ENCODE peak calls at places on chromosomes 4 and X, in ten cellular contexts. J is transverse colon; D is GM12864; H is T-cell; U is H54; X is COR-L47; E is effector CD4-positive, alpha-beta T cell; W is stimulated activated CD4-positive, alpha-beta T cell treated with anti-CD3 and anti-CD28 coated beads, Interleukin-4, amount 100 ng/mL, for 48 hours; V is choroid plexus epithelial cell; Z is activated T-helper 1 cell treated with anti-CD3 and anti-CD28 coated beads, Interleukin-12 subunit alpha, Interleukin-12 subunit beta, Interleukin-2, Interleukin-4 antibody, amounts not matched to agents 30 ng/mL and 10 ng/mL and 1 ng/mL, durations not matched to agents 14 hours and 24 hours and 36 hours. R is an unnamed sample.

GRCh38 chr4:59380841-59381366 is 1819.2 kb upstream of the ADGRL3 start:
- DNase-seq in J (no peak), D (no peak), H (no peak), U (no peak), X (no peak), E (no peak), W (no peak), V (no peak), Z (no peak), R (no peak)

GRCh38 chrX:48854898-48855297 is 19.5 kb upstream of the PCSK1N start:
- DNase-seq in J (no peak), D (no peak), H (no peak), U (no peak), X (no peak), E (no peak), W (no peak), V (peak; percentile 44), Z (no peak), R (peak; percentile 20)

GRCh38 chr4:8505229-8505628 is 64.7 kb downstream of the TRMT44 start:
- DNase-seq in J (no peak), D (no peak), H (no peak), U (no peak), X (no peak), E (no peak), W (no peak), V (no peak), Z (no peak), R (no peak)

GRCh38 chrX:54171527-54171926 is 11.5 kb downstream of the FAM120C start:
- DNase-seq in J (no peak), D (no peak), H (no peak), U (no peak), X (no peak), E (no peak), W (no peak), V (no peak), Z (no peak), R (no peak)

GRCh38 chrX:16148896-16149295 is 18.4 kb upstream of the MAGEB17 start:
- DNase-seq in J (no peak), D (no peak), H (no peak), U (no peak), X (no peak), E (no peak), W (no peak), V (no peak), Z (no peak), R (no peak)

GRCh38 chrX:93791304-93791703 is 117.3 kb downstream of the FAM133A start:
- DNase-seq in J (no peak), D (no peak), H (no peak), U (no peak), X (no peak), E (no peak), W (no peak), V (no peak), Z (no peak), R (no peak)

GRCh38 chr4:35934370-35934981 is 309.8 kb downstream of the ARAP2 start:
- DNase-seq in J (no peak), D (no peak), H (no peak), U (no peak), X (peak; percentile 42), E (no peak), W (no peak), V (peak; percentile 35), Z (no peak), R (no peak)

GRCh38 chrX:152817082-152817744 is 13.3 kb downstream of the CETN2 start:
- DNase-seq in J (peak; percentile 26), D (no peak), H (no peak), U (no peak), X (peak; percentile 2), E (no peak), W (no peak), V (peak; percentile 67), Z (no peak), R (peak; percentile 26)

GRCh38 chr4:102562995-102563394 is 61.8 kb downstream of the NFKB1 start:
- DNase-seq in J (no peak), D (no peak), H (no peak), U (no peak), X (no peak), E (no peak), W (no peak), V (peak; percentile 54), Z (no peak), R (no peak)

GRCh38 chr4:1098311-1098925 is 14.9 kb downstream of the RNF212 start:
- DNase-seq in J (no peak), D (no peak), H (no peak), U (no peak), X (no peak), E (no peak), W (no peak), V (no peak), Z (no peak), R (no peak)

GRCh38 chr4:119646347-119647071 is 17.9 kb upstream of the PDE5A start:
- DNase-seq in J (peak; percentile 25), D (no peak), H (no peak), U (no peak), X (peak; percentile 88), E (no peak), W (no peak), V (no peak), Z (no peak), R (no peak)

GRCh38 chr4:7379719-7380118 is 55.0 kb downstream of the PSAPL1 start:
- DNase-seq in J (no peak), D (no peak), H (no peak), U (no peak), X (no peak), E (no peak), W (no peak), V (no peak), Z (no peak), R (no peak)

GRCh38 chrX:118566359-118566758 is 70.7 kb downstream of the DOCK11 start:
- DNase-seq in J (no peak), D (no peak), H (no peak), U (no peak), X (no peak), E (no peak), W (no peak), V (no peak), Z (no peak), R (no peak)

GRCh38 chrX:64975491-64975890 is 759 bp downstream of the ZC4H2 start:
- DNase-seq in J (peak; percentile 26), D (no peak), H (peak; percentile 1), U (no peak), X (no peak), E (no peak), W (no peak), V (peak; percentile 5), Z (no peak), R (peak; percentile 38)

GRCh38 chr4:156228706-156229105 is 275.0 kb upstream of the CTSO start:
- DNase-seq in J (no peak), D (no peak), H (no peak), U (no peak), X (no peak), E (no peak), W (no peak), V (no peak), Z (no peak), R (no peak)

GRCh38 chrX:101391831-101392230 is 1.0 kb downstream of the RPL36A start:
- DNase-seq in J (no peak), D (no peak), H (no peak), U (no peak), X (no peak), E (no peak), W (no peak), V (no peak), Z (no peak), R (no peak)

GRCh38 chr4:2333356-2333841 is 71.5 kb upstream of the MXD4 start:
- DNase-seq in J (peak; percentile 81), D (peak; percentile 15), H (no peak), U (no peak), X (no peak), E (no peak), W (no peak), V (no peak), Z (no peak), R (no peak)

GRCh38 chrX:132442674-132443073 is 46.2 kb downstream of the MBNL3 start:
- DNase-seq in J (no peak), D (no peak), H (no peak), U (no peak), X (no peak), E (no peak), W (no peak), V (peak; percentile 37), Z (no peak), R (no peak)

GRCh38 chr4:169619518-169619957 is 840 bp upstream of the CLCN3 start:
- DNase-seq in J (peak; percentile 74), D (no peak), H (peak; percentile 45), U (no peak), X (peak; percentile 52), E (peak; percentile 43), W (no peak), V (peak; percentile 79), Z (peak; percentile 35), R (peak; percentile 25)

GRCh38 chrX:143669395-143669794 is 33.5 kb upstream of the SLITRK4 start:
- DNase-seq in J (no peak), D (no peak), H (no peak), U (no peak), X (no peak), E (no peak), W (no peak), V (no peak), Z (no peak), R (no peak)

GRCh38 chr4:59240030-59240429 is 1960.1 kb upstream of the ADGRL3 start:
- DNase-seq in J (no peak), D (no peak), H (no peak), U (no peak), X (no peak), E (no peak), W (no peak), V (no peak), Z (no peak), R (no peak)

GRCh38 chr4:73309211-73309610 is 50.6 kb upstream of the ANKRD17 start:
- DNase-seq in J (no peak), D (no peak), H (no peak), U (no peak), X (no peak), E (no peak), W (no peak), V (peak; percentile 57), Z (no peak), R (no peak)

GRCh38 chrX:42129541-42129940 is 206.2 kb upstream of the CASK start:
- DNase-seq in J (no peak), D (no peak), H (no peak), U (no peak), X (no peak), E (no peak), W (no peak), V (no peak), Z (no peak), R (no peak)

GRCh38 chr4:30962949-30963348 is 242.8 kb downstream of the PCDH7 start:
- DNase-seq in J (no peak), D (no peak), H (no peak), U (no peak), X (no peak), E (no peak), W (no peak), V (peak; percentile 74), Z (no peak), R (no peak)

GRCh38 chr4:148253748-148254147 is 188.5 kb downstream of the NR3C2 start:
- DNase-seq in J (no peak), D (no peak), H (no peak), U (no peak), X (no peak), E (no peak), W (no peak), V (no peak), Z (no peak), R (no peak)

GRCh38 chrX:132602701-132603100 is 113.9 kb upstream of the MBNL3 start:
- DNase-seq in J (no peak), D (no peak), H (no peak), U (no peak), X (no peak), E (no peak), W (no peak), V (no peak), Z (no peak), R (no peak)

GRCh38 chr4:41364871-41365270 is 108.1 kb downstream of the UCHL1 start:
- DNase-seq in J (no peak), D (no peak), H (no peak), U (no peak), X (no peak), E (no peak), W (no peak), V (no peak), Z (no peak), R (no peak)

GRCh38 chr4:140867338-140867737 is 111.2 kb upstream of the TBC1D9 start:
- DNase-seq in J (no peak), D (no peak), H (no peak), U (no peak), X (no peak), E (no peak), W (no peak), V (no peak), Z (no peak), R (no peak)